ENCODE peak calls at places on chromosome 20, in four cellular contexts. O is neural progenitor cell, B is IMR-90, S is lower lobe of right lung. K is an unnamed sample.
A peak's percentile ranks its signal among the peaks of the same experiment; 100 is the strongest.

GRCh38 chr20:571754-572331 is 28.3 kb upstream of the CSNK2A1 start:
- DNase-seq in S (peak; percentile 54), O (peak; percentile 65), B (no peak), K (no peak)

GRCh38 chr20:33693741-33694645 is 7.8 kb upstream of the E2F1 start:
- DNase-seq in B (no peak), O (peak; percentile 71), S (no peak), K (no peak)

GRCh38 chr20:11020712-11021111 is 346.9 kb upstream of the JAG1 start:
- DNase-seq in O (no peak), B (no peak), S (no peak), K (no peak)

GRCh38 chr20:14865169-14865568 is 527.8 kb upstream of the FLRT3 start:
- DNase-seq in O (no peak), B (no peak), S (no peak), K (no peak)

GRCh38 chr20:63377256-63378114 is 16.3 kb upstream of the CHRNA4 start:
- DNase-seq in S (no peak), O (peak; percentile 91), B (no peak), K (no peak)

GRCh38 chr20:43442310-43442880 is 15.3 kb upstream of the SRSF6 start:
- DNase-seq in O (no peak), S (no peak), B (peak; percentile 27), K (no peak)

GRCh38 chr20:52191132-52191435 is 495 bp downstream of the ZFP64 start:
- DNase-seq in O (no peak), S (no peak), B (peak; percentile 7), K (no peak)

GRCh38 chr20:2578430-2579192 is 42.2 kb downstream of the TMC2 start:
- DNase-seq in S (no peak), B (no peak), O (no peak), K (no peak)

GRCh38 chr20:32886652-32887051 is 27.9 kb downstream of the EFCAB8 start:
- DNase-seq in O (no peak), B (no peak), S (no peak), K (no peak)

GRCh38 chr20:35171753-35172433 is at the start of gene PROCR:
- DNase-seq in O (peak; percentile 60), S (peak; percentile 82), B (peak; percentile 90), K (no peak)

GRCh38 chr20:18909254-18909653 is 95.7 kb downstream of the SCP2D1 start:
- DNase-seq in B (no peak), O (no peak), S (no peak), K (no peak)

GRCh38 chr20:45935416-45936046 is 1.0 kb downstream of the PCIF1 start:
- DNase-seq in B (peak; percentile 43), S (no peak), O (no peak), K (no peak)

GRCh38 chr20:37357481-37358365 is 11.8 kb downstream of the SRC start:
- DNase-seq in S (no peak), B (no peak), O (no peak), K (no peak)

GRCh38 chr20:37797669-37798175 is 103.9 kb downstream of the CTNNBL1 start:
- DNase-seq in B (no peak), O (no peak), S (no peak), K (no peak)

GRCh38 chr20:40452758-40453157 is 236.3 kb downstream of the MAFB start:
- DNase-seq in O (no peak), B (no peak), S (no peak), K (no peak)

GRCh38 chr20:63858393-63859165 is 2.7 kb upstream of the ABHD16B start:
- DNase-seq in S (no peak), O (peak; percentile 62), B (peak; percentile 59), K (no peak)

GRCh38 chr20:37239026-37239451 is 22.6 kb downstream of the GHRH start:
- DNase-seq in S (no peak), O (no peak), B (peak; percentile 10), K (no peak)

GRCh38 chr20:63741676-63742380 is 2.3 kb downstream of the SLC2A4RG start:
- DNase-seq in B (no peak), O (no peak), S (no peak), K (peak; percentile 70)

GRCh38 chr20:60695223-60695622 is 556.8 kb upstream of the CDH4 start:
- DNase-seq in O (no peak), B (peak; percentile 86), S (no peak), K (no peak)

GRCh38 chr20:25686081-25687077 is 10.3 kb downstream of the ZNF337 start:
- DNase-seq in B (no peak), S (no peak), O (no peak), K (no peak)

GRCh38 chr20:45049904-45050471 is 50.9 kb downstream of the KCNS1 start:
- DNase-seq in O (peak; percentile 43), S (no peak), B (no peak), K (no peak)

GRCh38 chr20:20520776-20521175 is 152.9 kb downstream of the INSM1 start:
- DNase-seq in O (no peak), B (peak; percentile 60), S (no peak), K (no peak)

GRCh38 chr20:58604410-58604881 is 46.6 kb upstream of the STX16 start:
- DNase-seq in O (no peak), B (no peak), S (no peak), K (no peak)

GRCh38 chr20:64101731-64102621 is 5.4 kb downstream of the NPBWR2 start:
- DNase-seq in B (no peak), O (peak; percentile 86), S (peak; percentile 63), K (no peak)

GRCh38 chr20:15319444-15319843 is 982.0 kb upstream of the FLRT3 start:
- DNase-seq in B (no peak), O (no peak), S (no peak), K (no peak)

GRCh38 chr20:64063389-64064144 is 569 bp downstream of the TCEA2 start:
- DNase-seq in B (no peak), O (peak; percentile 56), S (no peak), K (no peak)

DNA sequence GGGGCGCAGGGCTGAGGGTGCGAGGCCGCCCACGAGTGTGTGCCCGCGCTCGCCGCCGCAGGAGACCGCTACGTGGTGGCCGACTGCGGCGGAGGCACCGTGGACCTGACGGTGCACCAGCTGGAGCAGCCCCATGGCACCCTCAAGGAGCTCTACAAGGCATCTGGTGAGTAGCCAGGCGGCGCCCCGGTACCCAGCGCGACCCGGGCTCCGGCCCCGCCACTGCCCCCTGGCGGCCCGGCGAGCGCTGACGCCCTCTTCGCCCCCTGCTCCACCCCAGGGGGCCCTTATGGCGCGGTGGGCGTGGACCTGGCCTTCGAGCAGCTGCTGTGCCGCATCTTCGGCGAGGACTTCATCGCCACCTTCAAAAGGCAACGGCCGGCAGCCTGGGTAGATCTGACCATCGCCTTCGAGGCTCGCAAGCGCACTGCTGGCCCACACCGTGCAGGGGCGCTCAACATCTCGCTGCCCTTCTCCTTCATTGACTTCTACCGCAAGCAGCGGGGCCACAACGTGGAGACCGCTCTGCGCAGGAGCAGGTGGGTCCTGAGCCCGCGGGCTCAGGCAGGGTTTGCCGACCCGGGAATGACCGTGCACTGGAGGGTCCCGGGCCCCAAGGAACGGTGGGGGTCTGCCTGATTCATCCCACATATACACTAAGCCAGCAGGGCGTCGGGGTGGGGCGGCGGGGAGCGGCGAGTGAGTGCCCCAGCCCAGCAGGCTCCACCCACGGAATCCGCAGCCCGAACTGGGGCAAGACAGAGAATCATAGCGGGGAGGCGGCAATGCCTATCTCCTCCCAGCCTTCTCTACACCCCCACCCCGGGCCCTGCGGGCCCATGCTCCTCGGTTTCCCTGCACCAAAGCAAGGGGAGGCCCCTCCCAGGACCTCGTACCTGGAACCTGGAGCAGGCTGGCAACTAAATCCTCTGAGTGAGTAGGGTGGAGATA is 17.5 kb downstream of the HSPA12B start:
- DNase-seq in B (no peak), S (peak; percentile 63), O (peak; percentile 85), K (no peak)
- TF ChIP-seq CTCF in B (peak; percentile 33), S (peak; percentile 70), O (peak; percentile 90), K (peak; percentile 93)

DNA sequence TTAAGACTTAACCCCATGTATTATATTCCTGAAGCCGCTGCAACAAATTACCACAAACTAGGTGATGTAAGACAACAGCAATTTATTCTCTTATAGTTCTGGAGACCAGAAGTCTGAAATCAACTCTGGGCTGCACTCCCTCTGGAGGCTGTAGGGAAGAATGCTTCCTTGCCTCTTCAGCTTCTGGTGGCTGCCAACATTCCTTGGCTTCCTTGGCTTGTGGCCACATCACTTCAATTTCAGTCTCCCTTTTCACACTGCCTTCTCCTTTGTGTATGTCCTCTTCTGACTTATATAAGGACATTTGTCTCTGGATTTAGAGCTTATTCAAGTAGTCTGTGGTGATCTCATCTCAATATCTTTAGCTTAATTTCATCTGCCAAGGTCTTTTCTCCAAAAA is 141.6 kb downstream of the DHX35 start:
- DNase-seq in O (no peak), B (no peak), S (no peak), K (no peak)
- TF ChIP-seq CTCF in O (no peak), B (no peak), S (no peak), K (no peak)

DNA sequence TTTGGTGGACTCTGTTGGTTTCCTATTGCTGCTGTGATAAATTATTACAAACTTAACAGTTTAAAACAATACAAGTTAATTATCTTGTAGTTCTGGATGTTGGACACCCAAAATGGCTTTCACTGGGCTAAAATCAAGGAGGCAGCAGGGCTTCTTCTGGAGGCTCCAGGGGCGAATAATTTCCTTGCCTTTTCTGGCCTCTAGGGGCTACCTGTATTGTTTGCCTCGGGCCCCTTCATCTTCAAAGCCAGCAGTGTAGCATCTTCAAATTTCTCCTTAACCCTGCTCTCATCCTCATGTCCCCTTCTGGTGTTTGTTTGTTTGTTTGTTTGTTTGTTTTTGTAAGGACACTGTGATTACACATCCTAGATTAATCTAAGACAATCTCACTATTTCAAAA is 60.5 kb upstream of the ANKEF1 start:
- DNase-seq in S (no peak), B (no peak), O (peak; percentile 24), K (no peak)
- TF ChIP-seq CTCF in S (no peak), B (no peak), O (peak; percentile 39), K (peak; percentile 55)

DNA sequence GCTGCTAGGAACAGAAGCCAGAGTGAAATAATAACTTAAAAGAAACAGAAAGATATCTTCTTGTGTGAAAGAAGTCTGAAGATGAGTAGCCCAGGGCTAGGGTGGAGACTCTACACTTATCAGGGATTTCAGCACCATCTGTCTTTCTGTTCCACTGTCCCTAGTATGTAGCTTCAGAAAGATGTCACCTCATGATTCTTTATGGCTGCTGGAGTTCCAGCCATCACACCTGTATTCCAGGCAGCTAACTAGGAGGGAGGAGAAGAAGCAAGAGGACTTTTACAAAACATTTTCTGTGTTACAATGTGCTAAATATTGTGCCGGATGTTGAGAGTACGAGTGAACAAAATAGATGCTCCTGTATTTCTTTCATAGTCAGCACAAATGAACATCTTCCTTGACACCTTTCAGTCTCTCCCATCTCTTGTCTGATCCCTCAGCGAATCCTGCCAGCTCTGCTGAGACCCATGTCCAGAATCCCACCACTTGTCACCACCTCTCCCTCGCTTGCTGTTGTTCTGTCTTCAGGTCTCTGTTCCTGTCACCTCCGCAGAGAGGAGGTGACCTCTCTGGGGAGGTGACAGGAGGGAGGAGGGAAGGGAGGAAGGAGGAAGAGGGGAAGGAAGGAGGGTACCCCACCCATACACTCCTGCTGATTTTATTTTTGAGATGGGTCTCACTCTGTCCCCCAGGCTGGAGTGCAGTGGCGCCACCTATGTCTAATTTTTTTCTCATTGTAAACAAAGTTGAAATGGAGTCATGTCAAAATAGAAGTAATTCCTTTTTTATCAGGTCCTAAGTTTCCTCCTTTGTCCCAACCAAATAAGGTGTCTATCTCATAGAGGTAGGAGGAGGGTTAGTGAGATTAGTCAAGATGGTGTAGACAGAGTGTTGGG is 188.9 kb downstream of the TFAP2C start:
- DNase-seq in B (no peak), O (no peak), S (no peak), K (no peak)
- TF ChIP-seq CTCF in B (no peak), O (peak; percentile 22), S (no peak), K (no peak)

DNA sequence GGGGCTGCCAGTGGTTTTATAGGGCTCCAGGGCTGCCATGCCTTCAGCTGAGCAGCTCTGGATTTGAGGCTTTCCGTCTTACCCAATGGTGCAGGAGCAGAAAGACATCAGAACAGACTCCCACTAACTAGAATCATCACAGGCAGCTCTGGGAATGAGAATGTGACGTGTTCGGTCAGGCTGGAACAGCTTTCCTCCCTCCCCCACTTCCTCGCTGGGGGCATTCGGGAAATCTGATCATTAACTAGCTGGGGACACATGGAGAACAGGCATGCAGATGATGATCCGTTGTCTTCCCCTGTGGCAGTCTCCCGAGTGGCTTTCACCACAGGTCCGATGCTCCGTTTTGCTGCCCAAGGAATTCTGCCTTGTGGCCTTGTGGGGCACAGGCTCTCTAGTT is 5.5 kb upstream of the MTG2 start:
- DNase-seq in B (no peak), O (no peak), S (no peak), K (no peak)
- TF ChIP-seq CTCF in B (no peak), O (no peak), S (no peak), K (no peak)